ENCODE peak calls at places on chromosomes 16 and 17, in ten cellular contexts. N, E, W, L, G, J, K, Q, A and Y are unnamed samples.

GRCh38 chr17:79090503-79091372 is 16.1 kb downstream of the ENGASE start:
- DNase-seq in E (no peak), L (no peak), W (peak; percentile 14), A (no peak), J (peak; percentile 24), G (no peak), Q (peak; percentile 2), K (peak; percentile 53), N (no peak), Y (no peak)

GRCh38 chr17:59372138-59372751 is 40.8 kb downstream of the YPEL2 start:
- DNase-seq in J (peak; percentile 91), G (peak; percentile 46), L (no peak), N (peak; percentile 53), W (peak; percentile 72), E (peak; percentile 65), A (no peak), Q (peak; percentile 91), K (peak; percentile 84), Y (peak; percentile 68)

GRCh38 chr16:67248401-67249177 is at the start of gene SLC9A5:
- DNase-seq in G (no peak), L (peak; percentile 30), E (no peak), W (peak; percentile 78), K (peak; percentile 37), J (no peak), A (no peak), N (no peak), Q (no peak), Y (no peak)

GRCh38 chr16:47132310-47132709 is 11.4 kb downstream of the NETO2 start:
- DNase-seq in N (no peak), W (no peak), G (no peak), J (peak; percentile 42), L (no peak), A (no peak), Q (peak; percentile 11), E (no peak), K (no peak), Y (no peak)

GRCh38 chr16:55527885-55528284 is 19.0 kb downstream of the LPCAT2 start:
- DNase-seq in W (no peak), Q (no peak), J (no peak), E (no peak), L (no peak), K (no peak), A (no peak), N (no peak), G (no peak), Y (no peak)

GRCh38 chr16:88476817-88477397 is 23.8 kb downstream of the ZFPM1 start:
- DNase-seq in G (no peak), L (no peak), K (no peak), A (no peak), E (no peak), N (no peak), Q (no peak), J (no peak), W (no peak), Y (no peak)

GRCh38 chr17:45261577-45262515 is at the start of gene SPATA32:
- DNase-seq in A (peak; percentile 63), K (no peak), N (peak; percentile 73), E (peak; percentile 73), J (peak; percentile 31), G (no peak), W (no peak), Q (peak; percentile 24), L (peak; percentile 68), Y (peak; percentile 72)

GRCh38 chr17:8468109-8468508 is 32.4 kb downstream of the NDEL1 start:
- DNase-seq in A (no peak), N (no peak), W (no peak), E (no peak), Q (no peak), K (no peak), G (no peak), J (no peak), L (no peak), Y (no peak)

GRCh38 chr16:79169239-79169638 is 431.3 kb downstream of the MAF start:
- DNase-seq in L (peak; percentile 33), K (no peak), E (peak; percentile 41), W (no peak), N (no peak), J (no peak), Q (no peak), G (no peak), A (no peak), Y (no peak)

GRCh38 chr16:55302635-55303034 is 21.4 kb upstream of the IRX6 start:
- DNase-seq in J (no peak), E (no peak), L (no peak), N (no peak), Q (no peak), G (no peak), W (no peak), K (no peak), A (no peak), Y (no peak)

GRCh38 chr16:83402160-83402794 is 405.5 kb upstream of the HSBP1 start:
- DNase-seq in N (no peak), K (no peak), W (no peak), J (no peak), G (no peak), L (no peak), A (no peak), Q (peak; percentile 9), E (no peak), Y (no peak)

GRCh38 chr17:17873450-17873991 is 36.7 kb upstream of the SREBF1 start:
- DNase-seq in E (peak; percentile 47), G (no peak), N (no peak), L (no peak), Q (no peak), A (no peak), K (no peak), W (no peak), J (no peak), Y (no peak)

GRCh38 chr17:71765437-71765836 is 355.4 kb upstream of the SOX9 start:
- DNase-seq in K (no peak), G (no peak), E (no peak), N (no peak), A (no peak), J (no peak), L (no peak), Q (no peak), W (no peak), Y (peak; percentile 9)